ENCODE peak calls at places on chromosomes 2 and 18, in five cellular contexts. K is GM12878, J is K562, S is HepG2, I is SK-N-SH. X is an unnamed sample.

GRCh38 chr2:181363164-181363563 is 94.0 kb upstream of the ITGA4 start:
- DNase-seq in K (no peak), J (no peak), S (no peak), I (no peak), X (no peak)

GRCh38 chr18:29712785-29713184 is 1329.8 kb downstream of the DSC3 start:
- DNase-seq in K (no peak), J (no peak), S (no peak), I (no peak), X (no peak)

GRCh38 chr2:127624321-127625145 is 21.4 kb upstream of the GPR17 start:
- DNase-seq in K (no peak), J (no peak), S (no peak), I (no peak), X (no peak)

GRCh38 chr2:109494351-109494750 is 119.4 kb downstream of the SEPTIN10 start:
- DNase-seq in K (no peak), J (no peak), S (no peak), I (no peak), X (no peak)

GRCh38 chr18:69830189-69830588 is 117.5 kb downstream of the CD226 start:
- DNase-seq in K (no peak), J (no peak), S (no peak), I (no peak), X (no peak)

GRCh38 chr18:48949051-48949605 is 1.6 kb downstream of the SMAD7 start:
- DNase-seq in K (no peak), J (no peak), S (no peak), I (no peak), X (no peak)

GRCh38 chr2:175432793-175433192 is 251.3 kb upstream of the ATP5MC3 start:
- DNase-seq in K (no peak), J (no peak), S (no peak), I (no peak), X (no peak)

GRCh38 chr2:197309369-197310231 is 980 bp downstream of the ANKRD44 start:
- DNase-seq in K (no peak), J (no peak), S (no peak), I (peak; percentile 29), X (peak; percentile 33)

GRCh38 chr18:13379062-13379800 is 160.7 kb downstream of the LDLRAD4 start:
- DNase-seq in K (no peak), J (no peak), S (no peak), I (no peak), X (no peak)

GRCh38 chr2:219073413-219074129 is 12.8 kb upstream of the IHH start:
- DNase-seq in K (no peak), J (peak; percentile 74), S (peak; percentile 80), I (peak; percentile 68), X (peak; percentile 62)

GRCh38 chr2:230418341-230419016 is 2.5 kb downstream of the SP100 start:
- DNase-seq in K (no peak), J (no peak), S (no peak), I (no peak), X (no peak)

GRCh38 chr2:169131587-169132512 is 62.5 kb downstream of the DHRS9 start:
- DNase-seq in K (peak; percentile 15), J (peak; percentile 63), S (peak; percentile 40), I (peak; percentile 51), X (peak; percentile 58)

GRCh38 chr2:195687320-195688086 is 30.5 kb downstream of the SLC39A10 start:
- DNase-seq in K (peak; percentile 30), J (no peak), S (no peak), I (no peak), X (no peak)

GRCh38 chr2:66305714-66306113 is 129.2 kb upstream of the MEIS1 start:
- DNase-seq in K (no peak), J (no peak), S (no peak), I (peak; percentile 44), X (no peak)

GRCh38 chr2:69138247-69138754 is 125.3 kb downstream of the ANTXR1 start:
- DNase-seq in K (no peak), J (no peak), S (no peak), I (no peak), X (peak; percentile 7)

GRCh38 chr2:98458207-98458606 is 13.5 kb downstream of the INPP4A start:
- DNase-seq in K (no peak), J (no peak), S (no peak), I (no peak), X (no peak)

GRCh38 chr2:100978582-100979051 is 23.5 kb upstream of the RPL31 start:
- DNase-seq in K (no peak), J (no peak), S (no peak), I (no peak), X (no peak)

GRCh38 chr2:218149098-218149497 is 17.7 kb downstream of the CXCR1 start:
- DNase-seq in K (no peak), J (no peak), S (no peak), I (no peak), X (no peak)

GRCh38 chr2:188785515-188785914 is 188.7 kb upstream of the COL3A1 start:
- DNase-seq in K (no peak), J (no peak), S (no peak), I (no peak), X (no peak)

GRCh38 chr2:8413589-8414135 is 268.2 kb upstream of the ID2 start:
- DNase-seq in K (no peak), J (no peak), S (peak; percentile 98), I (no peak), X (no peak)

GRCh38 chr2:209579236-209579749 is 155.4 kb downstream of the MAP2 start:
- DNase-seq in K (no peak), J (no peak), S (no peak), I (peak; percentile 60), X (no peak)

GRCh38 chr18:49024808-49025361 is 74.1 kb upstream of the SMAD7 start:
- DNase-seq in K (no peak), J (no peak), S (no peak), I (peak; percentile 63), X (no peak)

GRCh38 chr2:129167456-129167855 is 812.0 kb upstream of the RAB6C start:
- DNase-seq in K (no peak), J (no peak), S (no peak), I (no peak), X (no peak)

GRCh38 chr2:58970365-58970764 is 729.2 kb upstream of the FANCL start:
- DNase-seq in K (no peak), J (no peak), S (no peak), I (no peak), X (no peak)

GRCh38 chr18:59383831-59384230 is 24.8 kb upstream of the LMAN1 start:
- DNase-seq in K (no peak), J (no peak), S (no peak), I (no peak), X (no peak)

GRCh38 chr18:74116628-74117554 is 30.7 kb downstream of the FBXO15 start:
- DNase-seq in K (no peak), J (peak; percentile 29), S (peak; percentile 20), I (no peak), X (peak; percentile 58)

GRCh38 chr2:232522014-232522854 is 2.0 kb downstream of the PRSS56 start:
- DNase-seq in K (no peak), J (peak; percentile 38), S (no peak), I (peak; percentile 96), X (peak; percentile 20)

DNA sequence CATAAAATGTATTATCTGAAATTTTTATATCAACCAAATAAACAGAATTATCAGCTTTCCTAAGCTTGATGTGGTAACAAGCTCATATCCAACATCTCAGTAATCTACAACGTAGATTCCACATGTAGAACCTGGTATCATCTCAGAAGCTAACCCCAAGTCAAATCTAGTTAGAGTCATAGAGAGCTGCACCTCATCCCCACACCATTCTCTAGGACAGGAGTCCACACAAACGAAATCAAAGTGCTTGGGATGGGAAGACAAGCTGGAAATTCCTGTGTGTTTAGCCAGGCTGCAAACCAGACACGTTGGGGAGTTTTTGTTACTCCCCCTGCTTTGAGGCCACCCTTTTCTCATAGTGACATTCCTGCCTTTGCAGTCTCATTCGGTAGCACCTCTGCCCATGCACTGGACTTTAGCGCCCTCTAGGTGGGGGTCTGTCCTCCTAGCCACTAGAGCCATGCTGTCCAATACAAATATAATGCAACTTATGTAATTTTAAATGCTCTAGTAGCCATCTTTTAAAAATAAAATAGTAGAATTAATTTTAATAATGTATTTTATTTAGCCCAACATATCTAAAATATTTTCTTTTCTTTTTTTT is 28.1 kb upstream of the SATB2 start:
- DNase-seq in K (no peak), J (peak; percentile 80), S (peak; percentile 64), I (no peak), X (no peak)
- TF ChIP-seq JUND in K (no peak), J (no peak), S (no peak), I (no peak), X (no peak)

GRCh38 chr2:205889073-205889472 is 196.9 kb downstream of the INO80D start:
- DNase-seq in K (no peak), J (no peak), S (no peak), I (no peak), X (no peak)

GRCh38 chr2:205887637-205888036 is 198.3 kb downstream of the INO80D start:
- DNase-seq in K (no peak), J (no peak), S (no peak), I (no peak), X (no peak)

GRCh38 chr2:205895981-205896655 is 189.9 kb downstream of the INO80D start:
- DNase-seq in K (no peak), J (no peak), S (no peak), I (peak; percentile 63), X (no peak)

GRCh38 chr2:205892141-205893064 is 193.6 kb downstream of the INO80D start:
- DNase-seq in K (no peak), J (no peak), S (peak; percentile 58), I (no peak), X (no peak)
- TF ChIP-seq JUND in K (no peak), J (no peak), S (no peak), I (no peak), X (no peak)

GRCh38 chr2:26396734-26397298 is 4.9 kb upstream of the DRC1 start:
- DNase-seq in K (no peak), J (peak; percentile 80), S (no peak), I (no peak), X (no peak)

GRCh38 chr2:26395394-26395793 is 6.3 kb upstream of the DRC1 start:
- DNase-seq in K (no peak), J (peak; percentile 37), S (no peak), I (peak; percentile 72), X (no peak)

GRCh38 chr2:26401739-26402541 is at the start of gene DRC1:
- DNase-seq in K (no peak), J (no peak), S (no peak), I (peak; percentile 100), X (no peak)

GRCh38 chr2:26400723-26401122 is 997 bp upstream of the DRC1 start:
- DNase-seq in K (no peak), J (no peak), S (no peak), I (no peak), X (no peak)

DNA sequence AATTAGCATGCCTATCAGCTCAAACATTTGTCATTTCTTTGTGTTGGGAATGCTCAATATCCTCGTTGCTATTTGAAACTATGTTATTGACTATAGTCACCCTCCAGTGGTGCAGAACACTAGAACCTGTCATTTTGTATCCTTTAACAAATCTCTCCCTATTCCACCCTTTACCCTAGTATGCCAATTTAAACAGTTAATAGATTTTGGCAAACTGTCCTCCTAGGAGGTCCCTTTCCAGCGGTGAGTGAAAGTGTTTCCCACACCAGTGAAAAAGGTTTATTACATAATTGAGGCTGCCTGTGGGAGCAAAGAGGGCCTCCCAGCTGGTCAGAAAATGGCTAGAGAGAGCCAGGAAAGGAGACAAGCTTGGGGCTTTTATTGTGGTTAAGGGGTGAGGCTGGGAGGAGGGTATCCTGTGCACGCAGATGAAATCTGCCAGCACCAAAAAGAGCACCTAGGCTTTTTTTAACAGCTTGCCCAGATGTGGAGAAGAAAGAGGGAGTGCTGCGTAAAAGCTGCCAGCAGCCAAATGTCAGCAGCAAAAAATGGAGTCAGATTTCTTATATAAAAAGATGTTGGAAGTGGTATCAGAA is 1.8 kb upstream of the DRC1 start:
- DNase-seq in K (no peak), J (no peak), S (no peak), I (no peak), X (no peak)
- TF ChIP-seq JUND in K (no peak), J (no peak), S (no peak), I (no peak), X (no peak)

GRCh38 chr2:226766352-226767055 is 33.1 kb downstream of the IRS1 start:
- DNase-seq in K (no peak), J (no peak), S (no peak), I (no peak), X (no peak)
- TF ChIP-seq JUND in K (no peak), J (no peak), S (no peak), I (no peak), X (no peak)